ENCODE peak calls at places on chromosomes 11 and 22, in seven cellular contexts. J, U, M, K, L, W and R are unnamed samples.

GRCh38 chr11:117663826-117664225 is 133.2 kb downstream of the DSCAML1 start:
- DNase-seq in J (no peak), U (peak), M (no peak), K (no peak), L (no peak), W (no peak), R (no peak)

GRCh38 chr22:42702675-42703074 is 18.0 kb downstream of the A4GALT start:
- DNase-seq in J (no peak), U (no peak), M (no peak), K (no peak), L (no peak), W (no peak), R (no peak)

GRCh38 chr11:133930053-133930766 is 26.6 kb downstream of the IGSF9B start:
- DNase-seq in J (no peak), U (no peak), M (no peak), K (no peak), L (no peak), W (no peak), R (no peak)

GRCh38 chr11:99268895-99269294 is 248.1 kb downstream of the CNTN5 start:
- DNase-seq in J (no peak), U (no peak), M (no peak), K (no peak), L (no peak), W (no peak), R (peak)

GRCh38 chr11:108734956-108735559 is 70.2 kb downstream of the DDX10 start:
- DNase-seq in J (no peak), U (no peak), M (peak), K (peak), L (peak), W (no peak), R (no peak)

GRCh38 chr11:120522021-120522420 is 10.5 kb downstream of the GRIK4 start:
- DNase-seq in J (no peak), U (no peak), M (no peak), K (no peak), L (no peak), W (no peak), R (no peak)

GRCh38 chr11:3950996-3951662 is 95.7 kb downstream of the STIM1 start:
- DNase-seq in J (no peak), U (no peak), M (no peak), K (peak), L (peak), W (no peak), R (no peak)

GRCh38 chr11:16158426-16158994 is 197.8 kb downstream of the SOX6 start:
- DNase-seq in J (no peak), U (no peak), M (no peak), K (no peak), L (no peak), W (no peak), R (no peak)

GRCh38 chr11:65422633-65423515 is at the start of gene NEAT1:
- DNase-seq in J (peak), U (peak), M (peak), K (peak), L (peak), W (peak), R (peak)

GRCh38 chr11:8906629-8907028 is 4.4 kb upstream of the AKIP1 start:
- DNase-seq in J (no peak), U (no peak), M (no peak), K (peak), L (peak), W (no peak), R (no peak)

GRCh38 chr22:23180893-23181762 is 819 bp downstream of the BCR start:
- DNase-seq in J (no peak), U (no peak), M (peak), K (no peak), L (no peak), W (no peak), R (no peak)

GRCh38 chr22:29689201-29689871 is 30.5 kb upstream of the CABP7 start:
- DNase-seq in J (no peak), U (no peak), M (no peak), K (no peak), L (no peak), W (no peak), R (no peak)

GRCh38 chr11:19595840-19596751 is 116.5 kb upstream of the NAV2 start:
- DNase-seq in J (peak), U (peak), M (no peak), K (peak), L (peak), W (no peak), R (peak)

GRCh38 chr11:75384438-75385080 is 14.8 kb upstream of the RPS3 start:
- DNase-seq in J (peak), U (peak), M (peak), K (peak), L (peak), W (peak), R (peak)

GRCh38 chr11:123434262-123434661 is 4.2 kb downstream of the GRAMD1B start:
- DNase-seq in J (no peak), U (no peak), M (peak), K (no peak), L (no peak), W (no peak), R (peak)

GRCh38 chr11:70476669-70477068 is 78.3 kb downstream of the CTTN start:
- DNase-seq in J (no peak), U (no peak), M (no peak), K (no peak), L (no peak), W (no peak), R (peak)

GRCh38 chr11:60859616-60860250 is 4.0 kb upstream of the PTGDR2 start:
- DNase-seq in J (no peak), U (peak), M (no peak), K (no peak), L (no peak), W (no peak), R (no peak)

GRCh38 chr22:17205432-17205831 is 13.8 kb downstream of the ADA2 start:
- DNase-seq in J (no peak), U (no peak), M (no peak), K (peak), L (no peak), W (peak), R (no peak)

GRCh38 chr11:100719809-100720221 is 32.7 kb downstream of the ARHGAP42 start:
- DNase-seq in J (peak), U (peak), M (no peak), K (peak), L (peak), W (no peak), R (peak)

GRCh38 chr11:134205729-134206128 is 18.0 kb downstream of the NCAPD3 start:
- DNase-seq in J (no peak), U (no peak), M (no peak), K (no peak), L (no peak), W (no peak), R (no peak)